ENCODE peak calls at places on chromosome 1, in four cellular contexts. One of them, this sample, is unnamed. For H3K4me1, the result is how much of the 10 kb centered on the place peaks cover.

GRCh38 chr1:226799634-226800281 is 60.7 kb upstream of the ITPKB start:
- DNase-seq in stomach: no peak
- DNase-seq in HepG2: no peak
- DNase-seq in ovary: no peak
- DNase-seq in this sample: no peak

GRCh38 chr1:11804666-11805453 is 904 bp downstream of the MTHFR start:
- DNase-seq in stomach: peak
- DNase-seq in HepG2: no peak
- DNase-seq in ovary: peak
- DNase-seq in this sample: no peak

GRCh38 chr1:31708324-31708723 is 4.5 kb upstream of the COL16A1 start:
- DNase-seq in stomach: no peak
- DNase-seq in HepG2: no peak
- DNase-seq in ovary: no peak
- DNase-seq in this sample: no peak

GRCh38 chr1:203364013-203364730 is 13.2 kb upstream of the FMOD start:
- DNase-seq in stomach: peak
- DNase-seq in HepG2: no peak
- DNase-seq in ovary: peak
- DNase-seq in this sample: no peak

GRCh38 chr1:150968491-150968890 is 6.1 kb downstream of the CERS2 start:
- DNase-seq in stomach: no peak
- DNase-seq in HepG2: no peak
- DNase-seq in ovary: no peak
- DNase-seq in this sample: no peak

GRCh38 chr1:199265319-199265718 is 626.5 kb downstream of the PTPRC start:
- DNase-seq in stomach: no peak
- DNase-seq in HepG2: no peak
- DNase-seq in ovary: no peak
- DNase-seq in this sample: no peak

GRCh38 chr1:9473032-9473792 is 66.1 kb upstream of the SLC25A33 start:
- DNase-seq in stomach: peak
- DNase-seq in HepG2: no peak
- DNase-seq in ovary: no peak
- DNase-seq in this sample: peak

GRCh38 chr1:208244584-208244916 is 366 bp upstream of the PLXNA2 start:
- DNase-seq in stomach: no peak
- DNase-seq in HepG2: no peak
- DNase-seq in ovary: no peak
- DNase-seq in this sample: no peak

GRCh38 chr1:203631946-203632345 is 5.3 kb downstream of the ATP2B4 start:
- DNase-seq in stomach: no peak
- DNase-seq in HepG2: no peak
- DNase-seq in ovary: no peak
- DNase-seq in this sample: no peak

GRCh38 chr1:216531308-216532239 is 108.3 kb upstream of the USH2A start:
- DNase-seq in stomach: no peak
- DNase-seq in HepG2: no peak
- DNase-seq in ovary: no peak
- DNase-seq in this sample: no peak

GRCh38 chr1:218164930-218165686 is 120.0 kb upstream of the RRP15 start:
- DNase-seq in stomach: no peak
- DNase-seq in HepG2: no peak
- DNase-seq in ovary: no peak
- DNase-seq in this sample: no peak

GRCh38 chr1:159067699-159068621 is 8.6 kb downstream of the AIM2 start:
- DNase-seq in stomach: no peak
- DNase-seq in HepG2: no peak
- DNase-seq in ovary: no peak
- DNase-seq in this sample: no peak

GRCh38 chr1:230458509-230458908 is 32.4 kb upstream of the PGBD5 start:
- DNase-seq in stomach: no peak
- DNase-seq in HepG2: no peak
- DNase-seq in ovary: no peak
- DNase-seq in this sample: no peak

GRCh38 chr1:175162955-175163354 is 29.6 kb downstream of the KIAA0040 start:
- DNase-seq in stomach: no peak
- DNase-seq in HepG2: no peak
- DNase-seq in ovary: no peak
- DNase-seq in this sample: no peak

GRCh38 chr1:197272791-197273190 is 4.7 kb downstream of the CRB1 start:
- DNase-seq in stomach: no peak
- DNase-seq in HepG2: no peak
- DNase-seq in ovary: no peak
- DNase-seq in this sample: no peak

GRCh38 chr1:37732111-37732780 is 32.7 kb downstream of the EPHA10 start:
- DNase-seq in stomach: no peak
- DNase-seq in HepG2: peak
- DNase-seq in ovary: no peak
- DNase-seq in this sample: no peak

GRCh38 chr1:71093938-71094337 is 13.1 kb upstream of the ZRANB2 start:
- DNase-seq in stomach: no peak
- DNase-seq in HepG2: no peak
- DNase-seq in ovary: no peak
- DNase-seq in this sample: no peak

GRCh38 chr1:72285074-72285425 is 2.7 kb upstream of the NEGR1 start:
- DNase-seq in stomach: no peak
- DNase-seq in HepG2: no peak
- DNase-seq in ovary: peak
- DNase-seq in this sample: no peak

GRCh38 chr1:225466848-225467192 is 39.0 kb upstream of the LBR start:
- DNase-seq in stomach: no peak
- DNase-seq in HepG2: no peak
- DNase-seq in ovary: no peak
- DNase-seq in this sample: no peak
- H3K4me1 ChIP-seq in stomach: under half
- H3K4me1 ChIP-seq in HepG2: under half
- H3K4me1 ChIP-seq in ovary: under half
- H3K4me1 ChIP-seq in this sample: under half

GRCh38 chr1:205313681-205314308 is 7.8 kb downstream of the NUAK2 start:
- DNase-seq in stomach: peak
- DNase-seq in HepG2: no peak
- DNase-seq in ovary: peak
- DNase-seq in this sample: peak
- TF ChIP-seq EP300 in stomach: no peak
- TF ChIP-seq EP300 in HepG2: no peak
- TF ChIP-seq EP300 in ovary: no peak
- TF ChIP-seq EP300 in this sample: peak

DNA sequence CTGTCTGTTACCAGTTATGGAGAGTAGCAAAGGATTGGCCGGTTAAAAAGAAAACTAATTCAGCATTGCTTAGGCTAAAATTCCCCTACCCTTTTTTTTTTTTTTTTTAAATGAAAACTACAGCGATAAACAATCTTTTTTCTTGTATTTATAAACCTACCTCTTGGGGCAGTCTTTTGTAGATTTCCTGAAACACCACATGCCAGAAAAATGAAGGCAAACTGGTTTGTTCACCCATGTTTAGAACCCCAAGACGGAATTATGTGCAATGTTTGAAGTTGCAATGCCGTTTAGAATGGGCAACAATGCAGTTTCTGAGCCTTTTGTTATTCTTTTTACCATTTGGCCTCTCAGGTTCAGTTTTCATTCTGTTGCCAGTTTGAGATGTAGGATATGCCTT is 59.1 kb downstream of the PRDM2 start:
- DNase-seq in stomach: no peak
- DNase-seq in HepG2: no peak
- DNase-seq in ovary: no peak
- DNase-seq in this sample: no peak
- H3K4me1 ChIP-seq in stomach: half or more
- H3K4me1 ChIP-seq in HepG2: under half
- H3K4me1 ChIP-seq in ovary: under half
- H3K4me1 ChIP-seq in this sample: half or more

GRCh38 chr1:40709100-40709801 is 17.7 kb downstream of the NFYC start:
- DNase-seq in stomach: peak
- DNase-seq in HepG2: peak
- DNase-seq in ovary: peak
- DNase-seq in this sample: no peak
- TF ChIP-seq EP300 in stomach: no peak
- TF ChIP-seq EP300 in HepG2: no peak
- TF ChIP-seq EP300 in ovary: no peak
- TF ChIP-seq EP300 in this sample: no peak

GRCh38 chr1:223842784-223843183 is 3.0 kb downstream of the TP53BP2 start:
- DNase-seq in stomach: no peak
- DNase-seq in HepG2: no peak
- DNase-seq in ovary: no peak
- DNase-seq in this sample: no peak
- H3K4me1 ChIP-seq in stomach: half or more
- H3K4me1 ChIP-seq in HepG2: under half
- H3K4me1 ChIP-seq in ovary: under half
- H3K4me1 ChIP-seq in this sample: under half

DNA sequence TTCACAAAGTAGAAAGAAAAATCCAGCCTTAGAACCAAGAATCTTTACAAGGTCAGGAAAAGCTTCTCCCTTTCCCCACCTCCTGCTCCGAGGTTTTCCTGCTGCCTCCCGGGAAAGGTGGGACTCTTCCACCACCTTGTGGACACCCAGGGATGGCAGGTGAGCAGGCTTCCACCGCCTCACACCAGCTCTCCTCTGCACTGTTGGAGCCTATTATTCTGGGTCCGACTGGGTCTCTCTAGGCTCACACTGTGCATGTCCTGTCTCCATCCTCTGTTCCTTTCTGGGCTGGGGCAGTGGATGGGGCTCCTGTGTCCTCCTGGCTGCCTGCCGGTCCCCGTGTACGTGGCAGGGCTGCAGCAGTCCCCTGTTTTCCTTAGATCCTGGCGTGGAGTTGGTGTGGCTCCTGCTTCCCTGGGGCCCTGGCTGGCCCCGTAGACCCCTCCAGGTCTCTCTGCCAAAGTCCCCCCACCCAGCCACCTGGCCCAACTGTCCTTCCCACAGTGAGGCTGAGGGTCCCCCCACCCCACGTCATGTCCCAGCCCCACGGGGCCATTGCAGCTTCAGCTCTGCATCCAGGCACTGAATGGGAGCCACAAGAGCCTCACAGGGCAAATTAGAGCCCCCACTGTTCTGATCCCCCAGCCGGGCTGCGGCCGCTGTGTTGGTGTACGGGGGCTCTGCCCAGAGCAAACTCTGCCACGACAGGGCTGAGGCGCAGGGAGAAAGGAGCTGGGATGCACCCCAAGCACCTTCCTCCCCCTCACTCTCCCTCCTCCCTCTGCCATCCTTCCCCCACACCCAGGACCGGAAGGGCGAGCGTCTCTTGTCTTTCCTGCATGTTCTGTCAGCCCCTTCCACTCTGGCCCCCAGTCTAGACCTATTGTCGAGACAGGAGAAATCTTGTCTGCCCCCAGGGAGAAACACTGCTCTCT is 3.3 kb upstream of the SLC45A1 start:
- DNase-seq in stomach: peak
- DNase-seq in HepG2: peak
- DNase-seq in ovary: peak
- DNase-seq in this sample: no peak
- TF ChIP-seq EP300 in stomach: no peak
- TF ChIP-seq EP300 in HepG2: no peak
- TF ChIP-seq EP300 in ovary: no peak
- TF ChIP-seq EP300 in this sample: no peak

DNA sequence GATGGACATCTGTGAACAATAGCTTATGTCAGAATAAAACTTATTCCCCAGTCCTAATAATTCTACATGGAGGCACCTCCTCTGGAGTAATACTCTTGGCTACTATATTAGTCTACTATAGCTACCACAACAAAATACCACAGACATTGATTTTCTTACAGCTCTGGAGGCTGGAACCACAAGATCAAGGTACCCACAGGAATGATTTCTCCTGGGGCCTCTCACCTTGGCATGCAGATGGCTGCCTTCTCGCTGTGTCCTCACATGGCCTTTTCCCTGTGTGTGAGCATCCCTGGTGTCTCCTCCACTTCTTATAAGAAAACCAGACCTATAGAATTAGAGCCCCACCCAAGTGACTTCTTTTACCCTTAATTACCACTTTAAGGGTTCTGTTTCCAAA is 244.3 kb downstream of the BARHL2 start:
- DNase-seq in stomach: no peak
- DNase-seq in HepG2: no peak
- DNase-seq in ovary: no peak
- DNase-seq in this sample: no peak
- H3K4me1 ChIP-seq in stomach: under half
- H3K4me1 ChIP-seq in HepG2: under half
- H3K4me1 ChIP-seq in ovary: under half
- H3K4me1 ChIP-seq in this sample: under half

GRCh38 chr1:100536031-100536430 is 1.9 kb upstream of the GPR88 start:
- DNase-seq in stomach: no peak
- DNase-seq in HepG2: no peak
- DNase-seq in ovary: no peak
- DNase-seq in this sample: no peak
- TF ChIP-seq EP300 in stomach: no peak
- TF ChIP-seq EP300 in HepG2: no peak
- TF ChIP-seq EP300 in ovary: no peak
- TF ChIP-seq EP300 in this sample: no peak

This sample was measured in upper lobe of left lung.